ENCODE peak calls at places on chromosomes 5 and 9, in eight cellular contexts. J is H9; Y is BE2C; O is A673; V is osteocyte; B is cardiac fibroblast; F is CD8-positive, alpha-beta T cell; X is heart left ventricle. M is an unnamed sample.

GRCh38 chr5:151480859-151481258 is 33.5 kb downstream of the SLC36A1 start:
- DNase-seq in J (no peak), Y (no peak), O (no peak), V (no peak), B (peak), F (no peak), X (no peak), M (no peak)

GRCh38 chr9:131735238-131736181 is 4.4 kb downstream of the RAPGEF1 start:
- DNase-seq in J (no peak), Y (no peak), O (no peak), V (no peak), B (peak), F (no peak), X (no peak), M (no peak)

GRCh38 chr9:90344013-90344412 is 298.6 kb downstream of the DIRAS2 start:
- DNase-seq in J (no peak), Y (no peak), O (no peak), V (no peak), B (peak), F (no peak), X (no peak), M (no peak)

GRCh38 chr9:134328841-134329575 is 2.8 kb downstream of the RXRA start:
- DNase-seq in J (no peak), Y (no peak), O (no peak), V (no peak), B (peak), F (no peak), X (peak), M (no peak)

GRCh38 chr5:175281714-175282113 is 162.3 kb downstream of the DRD1 start:
- DNase-seq in J (no peak), Y (no peak), O (no peak), V (no peak), B (no peak), F (no peak), X (no peak), M (no peak)

GRCh38 chr5:158494541-158494940 is 605.2 kb downstream of the EBF1 start:
- DNase-seq in J (no peak), Y (no peak), O (no peak), V (no peak), B (no peak), F (no peak), X (no peak), M (no peak)

GRCh38 chr5:40391642-40392041 is 288.1 kb upstream of the PTGER4 start:
- DNase-seq in J (no peak), Y (no peak), O (no peak), V (no peak), B (peak), F (no peak), X (no peak), M (no peak)

GRCh38 chr9:115992834-115993233 is 160.8 kb upstream of the PAPPA start:
- DNase-seq in J (no peak), Y (no peak), O (no peak), V (no peak), B (peak), F (no peak), X (no peak), M (no peak)

GRCh38 chr5:135087950-135088349 is 53.9 kb upstream of the PITX1 start:
- DNase-seq in J (no peak), Y (no peak), O (no peak), V (no peak), B (no peak), F (no peak), X (no peak), M (no peak)

GRCh38 chr9:6584881-6585597 is 60.5 kb downstream of the GLDC start:
- DNase-seq in J (no peak), Y (no peak), O (peak), V (no peak), B (peak), F (no peak), X (no peak), M (no peak)

GRCh38 chr9:109918359-109919163 is 138.6 kb downstream of the PALM2AKAP2 start:
- DNase-seq in J (no peak), Y (no peak), O (no peak), V (no peak), B (peak), F (no peak), X (no peak), M (no peak)

GRCh38 chr5:149886697-149887470 is 57.7 kb downstream of the PDE6A start:
- DNase-seq in J (no peak), Y (no peak), O (peak), V (no peak), B (peak), F (no peak), X (no peak), M (no peak)

GRCh38 chr5:39498247-39498952 is 73.6 kb upstream of the DAB2 start:
- DNase-seq in J (no peak), Y (no peak), O (no peak), V (no peak), B (peak), F (no peak), X (no peak), M (no peak)

GRCh38 chr5:65068410-65068809 is 299.7 kb downstream of the CWC27 start:
- DNase-seq in J (no peak), Y (no peak), O (no peak), V (no peak), B (no peak), F (no peak), X (no peak), M (no peak)

GRCh38 chr9:119164716-119165115 is 204.5 kb downstream of the BRINP1 start:
- DNase-seq in J (no peak), Y (no peak), O (no peak), V (no peak), B (no peak), F (no peak), X (no peak), M (no peak)

GRCh38 chr9:81529556-81530193 is 159.7 kb downstream of the TLE1 start:
- DNase-seq in J (no peak), Y (no peak), O (no peak), V (no peak), B (peak), F (no peak), X (no peak), M (no peak)

GRCh38 chr9:98826716-98827115 is 19.2 kb downstream of the GALNT12 start:
- DNase-seq in J (no peak), Y (no peak), O (no peak), V (no peak), B (no peak), F (no peak), X (no peak), M (no peak)

GRCh38 chr5:1356873-1357787 is 12.2 kb upstream of the CLPTM1L start:
- DNase-seq in J (no peak), Y (no peak), O (no peak), V (no peak), B (no peak), F (no peak), X (no peak), M (no peak)

GRCh38 chr9:26504057-26504456 is 388.5 kb downstream of the CAAP1 start:
- DNase-seq in J (no peak), Y (no peak), O (no peak), V (no peak), B (no peak), F (no peak), X (no peak), M (no peak)

GRCh38 chr5:533243-534005 is 9.2 kb upstream of the SLC9A3 start:
- DNase-seq in J (no peak), Y (peak), O (no peak), V (no peak), B (no peak), F (no peak), X (no peak), M (no peak)

GRCh38 chr9:114733814-114734213 is 51.8 kb upstream of the TEX48 start:
- DNase-seq in J (no peak), Y (no peak), O (no peak), V (no peak), B (peak), F (no peak), X (no peak), M (no peak)

GRCh38 chr9:118929317-118929716 is 439.9 kb downstream of the BRINP1 start:
- DNase-seq in J (no peak), Y (no peak), O (no peak), V (no peak), B (peak), F (no peak), X (no peak), M (no peak)

GRCh38 chr9:14423816-14424261 is 109.9 kb upstream of the NFIB start:
- DNase-seq in J (no peak), Y (no peak), O (no peak), V (no peak), B (peak), F (no peak), X (no peak), M (no peak)

GRCh38 chr5:132501629-132501956 is 11.0 kb upstream of the IRF1 start:
- DNase-seq in J (no peak), Y (no peak), O (no peak), V (peak), B (no peak), F (no peak), X (no peak), M (no peak)

GRCh38 chr5:65926893-65927292 is 518 bp downstream of the ERBIN start:
- DNase-seq in J (no peak), Y (no peak), O (peak), V (no peak), B (peak), F (no peak), X (peak), M (no peak)

GRCh38 chr9:37984672-37985611 is 81.0 kb upstream of the SLC25A51 start:
- DNase-seq in J (no peak), Y (peak), O (peak), V (no peak), B (peak), F (no peak), X (peak), M (no peak)

GRCh38 chr9:134010774-134011173 is 14.5 kb upstream of the BRD3OS start:
- DNase-seq in J (no peak), Y (peak), O (no peak), V (no peak), B (no peak), F (no peak), X (no peak), M (no peak)

GRCh38 chr5:90408571-90409317 is 812 bp downstream of the CETN3 start:
- DNase-seq in J (no peak), Y (no peak), O (peak), V (no peak), B (no peak), F (no peak), X (no peak), M (no peak)

GRCh38 chr5:135615581-135616260 is 36.9 kb upstream of the CXCL14 start:
- DNase-seq in J (peak), Y (no peak), O (no peak), V (no peak), B (peak), F (no peak), X (no peak), M (no peak)

GRCh38 chr5:1175801-1176472 is 25.5 kb upstream of the SLC6A19 start:
- DNase-seq in J (no peak), Y (no peak), O (no peak), V (no peak), B (no peak), F (no peak), X (no peak), M (no peak)

GRCh38 chr5:154714271-154714986 is 40.7 kb upstream of the LARP1 start:
- DNase-seq in J (no peak), Y (no peak), O (peak), V (no peak), B (peak), F (no peak), X (no peak), M (no peak)

GRCh38 chr9:13351768-13352386 is 72.4 kb upstream of the MPDZ start:
- DNase-seq in J (no peak), Y (peak), O (peak), V (no peak), B (peak), F (no peak), X (peak), M (no peak)

GRCh38 chr9:124020520-124021384 is 9.2 kb downstream of the LHX2 start:
- DNase-seq in J (peak), Y (no peak), O (no peak), V (no peak), B (no peak), F (no peak), X (no peak), M (no peak)

GRCh38 chr5:35117960-35118359 is 70.2 kb upstream of the AGXT2 start:
- DNase-seq in J (no peak), Y (no peak), O (no peak), V (no peak), B (peak), F (no peak), X (no peak), M (no peak)

GRCh38 chr5:3026651-3027050 is 275.2 kb upstream of the IRX2 start:
- DNase-seq in J (no peak), Y (no peak), O (no peak), V (peak), B (no peak), F (peak), X (no peak), M (no peak)

GRCh38 chr5:61590473-61590872 is 258.4 kb downstream of the ZSWIM6 start:
- DNase-seq in J (no peak), Y (no peak), O (no peak), V (peak), B (no peak), F (no peak), X (no peak), M (no peak)

GRCh38 chr9:126611592-126612328 is 2.0 kb upstream of the LMX1B start:
- DNase-seq in J (peak), Y (peak), O (peak), V (peak), B (peak), F (peak), X (peak), M (peak)

GRCh38 chr5:132419517-132420468 is 50.3 kb downstream of the SLC22A5 start:
- DNase-seq in J (peak), Y (peak), O (peak), V (peak), B (peak), F (peak), X (peak), M (peak)

GRCh38 chr9:136955202-136955942 is 3.3 kb downstream of the LCN12 start:
- DNase-seq in J (no peak), Y (no peak), O (no peak), V (no peak), B (no peak), F (no peak), X (no peak), M (no peak)

GRCh38 chr5:141915881-141916336 is 7.8 kb upstream of the DELE1 start:
- DNase-seq in J (peak), Y (peak), O (no peak), V (no peak), B (no peak), F (peak), X (peak), M (no peak)

GRCh38 chr5:141917760-141918159 is 5.9 kb upstream of the DELE1 start:
- DNase-seq in J (no peak), Y (no peak), O (no peak), V (no peak), B (no peak), F (no peak), X (no peak), M (no peak)

GRCh38 chr5:141916522-141916921 is 7.1 kb upstream of the DELE1 start:
- DNase-seq in J (no peak), Y (no peak), O (no peak), V (no peak), B (no peak), F (no peak), X (no peak), M (no peak)

GRCh38 chr5:141920771-141921170 is 2.9 kb upstream of the DELE1 start:
- DNase-seq in J (no peak), Y (no peak), O (no peak), V (no peak), B (no peak), F (no peak), X (no peak), M (no peak)

DNA sequence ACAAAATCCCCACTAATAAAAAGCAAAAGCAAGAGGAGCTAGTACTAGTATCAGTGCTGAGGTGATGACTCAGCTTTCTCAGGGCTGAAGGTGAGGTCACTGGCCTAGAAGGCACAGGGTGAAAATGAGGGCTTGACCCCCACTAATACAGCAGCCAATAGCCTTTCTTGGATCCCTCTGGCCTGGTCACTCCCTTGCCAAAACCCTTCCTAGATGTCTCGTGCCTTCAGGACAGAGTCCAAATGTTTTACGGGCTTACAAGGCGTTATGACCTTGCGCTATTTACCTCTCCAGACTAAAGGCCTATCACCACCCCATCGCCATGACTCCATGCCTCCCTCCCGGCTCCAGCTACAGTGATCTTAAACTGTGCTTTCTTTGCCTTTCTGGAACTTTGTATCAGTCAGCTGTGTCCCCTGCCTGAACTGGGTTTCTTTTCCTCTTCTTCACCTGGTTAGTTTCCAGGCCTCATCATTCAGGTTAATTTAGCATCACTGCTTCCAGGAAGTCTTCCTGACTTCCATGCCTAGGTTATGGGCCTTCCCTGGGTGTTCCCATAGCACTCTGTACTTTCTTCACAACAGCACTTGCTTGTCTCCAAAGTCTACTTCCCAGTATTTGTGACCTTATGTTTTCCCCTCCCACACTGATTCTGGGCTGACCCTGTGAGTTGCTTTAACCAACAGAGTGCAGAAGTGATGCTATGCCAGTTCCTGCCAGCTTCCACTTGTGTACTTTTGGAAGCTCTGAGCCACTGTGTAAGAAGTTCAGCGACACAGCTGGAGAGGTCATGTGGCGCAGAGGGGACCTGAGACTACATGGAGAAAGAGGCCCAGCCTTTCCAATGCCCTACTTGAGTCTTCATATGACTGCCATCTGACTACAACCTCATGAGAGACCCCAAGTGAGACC is 4.2 kb upstream of the DELE1 start:
- DNase-seq in J (no peak), Y (no peak), O (no peak), V (no peak), B (no peak), F (no peak), X (no peak), M (no peak)
- TF ChIP-seq CTCF in J (no peak), Y (no peak), O (no peak), V (no peak), B (no peak), F (no peak), X (no peak), M (no peak)

GRCh38 chr9:89095755-89096154 is 82.9 kb downstream of the SHC3 start:
- DNase-seq in J (no peak), Y (no peak), O (no peak), V (no peak), B (peak), F (no peak), X (no peak), M (no peak)

GRCh38 chr9:89097219-89097618 is 81.4 kb downstream of the SHC3 start:
- DNase-seq in J (no peak), Y (no peak), O (peak), V (no peak), B (no peak), F (no peak), X (no peak), M (no peak)

GRCh38 chr9:89093201-89093600 is 85.4 kb downstream of the SHC3 start:
- DNase-seq in J (no peak), Y (no peak), O (no peak), V (no peak), B (no peak), F (no peak), X (no peak), M (no peak)

DNA sequence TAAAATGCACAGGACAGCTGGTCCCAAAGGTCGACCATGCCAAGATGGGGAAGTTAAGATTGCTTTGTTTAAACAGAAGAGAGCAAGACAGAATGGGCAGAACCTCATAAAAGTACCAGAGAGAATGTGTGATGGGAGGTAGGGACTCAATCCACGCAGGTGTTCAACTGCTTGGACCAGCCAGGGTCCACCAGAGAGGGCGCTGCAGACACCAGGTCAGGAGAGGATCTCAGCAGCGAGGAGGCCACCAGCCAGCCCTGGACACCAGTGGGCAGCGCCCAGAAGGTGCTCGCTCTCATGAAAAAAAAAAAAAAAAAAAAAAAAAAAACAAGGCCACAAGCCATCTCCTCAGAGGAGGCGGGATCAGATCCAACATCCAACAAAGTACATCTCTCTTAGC is 81.8 kb downstream of the SHC3 start:
- DNase-seq in J (peak), Y (no peak), O (no peak), V (no peak), B (no peak), F (no peak), X (no peak), M (no peak)
- TF ChIP-seq CTCF in J (peak), Y (peak), O (peak), V (no peak), B (no peak), F (no peak), X (no peak), M (no peak)

GRCh38 chr5:181191526-181192336 is 13.3 kb downstream of the TRIM7 start:
- DNase-seq in J (peak), Y (peak), O (peak), V (peak), B (peak), F (peak), X (peak), M (peak)
- TF ChIP-seq CTCF in J (no peak), Y (no peak), O (no peak), V (no peak), B (no peak), F (no peak), X (no peak), M (no peak)

DNA sequence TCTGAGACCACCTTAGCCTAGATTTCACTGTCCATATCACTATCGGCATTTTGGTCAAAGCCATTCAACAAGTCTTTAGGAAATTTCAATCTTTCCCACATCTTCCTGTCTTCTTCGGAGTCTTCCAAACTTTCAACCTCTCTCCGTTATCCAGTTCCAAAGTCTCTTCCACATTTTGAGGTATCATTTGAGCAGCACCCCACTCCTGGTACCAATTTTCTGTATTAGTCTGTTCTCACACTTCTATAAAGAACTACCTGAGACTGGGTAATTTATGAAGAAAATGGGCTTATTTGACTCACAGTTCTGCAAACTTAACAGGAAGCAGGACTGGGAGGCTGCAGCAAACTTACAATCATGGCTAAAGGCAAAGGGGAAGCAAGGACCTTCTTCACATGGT is 215.5 kb downstream of the CYLC2 start:
- DNase-seq in J (no peak), Y (no peak), O (no peak), V (no peak), B (no peak), F (no peak), X (no peak), M (no peak)
- TF ChIP-seq CTCF in J (no peak), Y (no peak), O (no peak), V (no peak), B (no peak), F (no peak), X (no peak), M (no peak)

GRCh38 chr5:170296935-170297588 is 515 bp downstream of the LCP2 start:
- DNase-seq in J (no peak), Y (no peak), O (no peak), V (no peak), B (no peak), F (no peak), X (no peak), M (no peak)
- TF ChIP-seq CTCF in J (no peak), Y (no peak), O (no peak), V (no peak), B (no peak), F (no peak), X (no peak), M (no peak)

GRCh38 chr9:132846109-132846917 is 31.8 kb downstream of the AK8 start:
- DNase-seq in J (no peak), Y (peak), O (no peak), V (no peak), B (no peak), F (no peak), X (no peak), M (no peak)

GRCh38 chr9:132840980-132841379 is 37.1 kb downstream of the AK8 start:
- DNase-seq in J (no peak), Y (no peak), O (no peak), V (no peak), B (no peak), F (no peak), X (no peak), M (no peak)

GRCh38 chr9:132846918-132847515 is 31.1 kb downstream of the AK8 start:
- DNase-seq in J (no peak), Y (no peak), O (no peak), V (no peak), B (no peak), F (no peak), X (no peak), M (no peak)

GRCh38 chr9:132838291-132838690 is 39.8 kb downstream of the AK8 start:
- DNase-seq in J (no peak), Y (no peak), O (no peak), V (no peak), B (no peak), F (no peak), X (no peak), M (no peak)

GRCh38 chr9:132842124-132843005 is 35.7 kb downstream of the AK8 start:
- DNase-seq in J (no peak), Y (no peak), O (no peak), V (no peak), B (no peak), F (no peak), X (no peak), M (no peak)
- TF ChIP-seq CTCF in J (no peak), Y (no peak), O (no peak), V (no peak), B (no peak), F (no peak), X (no peak), M (no peak)

M was measured in mesothelial cell of epicardium.